ENCODE peak calls at places on chromosomes 5 and 9, in eight cellular contexts. One of them, this sample, is unnamed.

GRCh38 chr5:180618487-180618829 is 27.2 kb upstream of the SCGB3A1 start:
- DNase-seq in AG10803: no peak
- DNase-seq in AG09309: no peak
- DNase-seq in A549: no peak
- DNase-seq in lung: no peak
- DNase-seq in kidney: no peak
- DNase-seq in upper lobe of right lung: no peak
- DNase-seq in astrocyte of the cerebellum: no peak
- DNase-seq in this sample: no peak

GRCh38 chr5:55421074-55421529 is 113.3 kb downstream of the MTREX start:
- DNase-seq in AG10803: peak; percentile 31
- DNase-seq in AG09309: no peak
- DNase-seq in A549: no peak
- DNase-seq in lung: no peak
- DNase-seq in kidney: no peak
- DNase-seq in upper lobe of right lung: no peak
- DNase-seq in astrocyte of the cerebellum: no peak
- DNase-seq in this sample: no peak

GRCh38 chr5:121949885-121950284 is 11.9 kb upstream of the SRFBP1 start:
- DNase-seq in AG10803: peak; percentile 62
- DNase-seq in AG09309: peak; percentile 24
- DNase-seq in A549: peak; percentile 37
- DNase-seq in lung: no peak
- DNase-seq in kidney: no peak
- DNase-seq in upper lobe of right lung: no peak
- DNase-seq in astrocyte of the cerebellum: peak; percentile 47
- DNase-seq in this sample: no peak

GRCh38 chr5:65474129-65474711 is 7.5 kb downstream of the ADAMTS6 start:
- DNase-seq in AG10803: no peak
- DNase-seq in AG09309: no peak
- DNase-seq in A549: no peak
- DNase-seq in lung: no peak
- DNase-seq in kidney: no peak
- DNase-seq in upper lobe of right lung: no peak
- DNase-seq in astrocyte of the cerebellum: no peak
- DNase-seq in this sample: no peak

GRCh38 chr5:81633916-81634315 is 117.0 kb downstream of the SSBP2 start:
- DNase-seq in AG10803: no peak
- DNase-seq in AG09309: no peak
- DNase-seq in A549: no peak
- DNase-seq in lung: no peak
- DNase-seq in kidney: no peak
- DNase-seq in upper lobe of right lung: no peak
- DNase-seq in astrocyte of the cerebellum: no peak
- DNase-seq in this sample: no peak

GRCh38 chr5:14687023-14687665 is 22.6 kb downstream of the OTULIN start:
- DNase-seq in AG10803: peak; percentile 39
- DNase-seq in AG09309: peak; percentile 20
- DNase-seq in A549: no peak
- DNase-seq in lung: no peak
- DNase-seq in kidney: no peak
- DNase-seq in upper lobe of right lung: no peak
- DNase-seq in astrocyte of the cerebellum: no peak
- DNase-seq in this sample: no peak

GRCh38 chr5:60633336-60633735 is 66.6 kb downstream of the DEPDC1B start:
- DNase-seq in AG10803: peak; percentile 94
- DNase-seq in AG09309: peak; percentile 75
- DNase-seq in A549: no peak
- DNase-seq in lung: no peak
- DNase-seq in kidney: no peak
- DNase-seq in upper lobe of right lung: no peak
- DNase-seq in astrocyte of the cerebellum: peak; percentile 93
- DNase-seq in this sample: no peak

GRCh38 chr5:2732004-2732403 is 19.5 kb downstream of the IRX2 start:
- DNase-seq in AG10803: no peak
- DNase-seq in AG09309: no peak
- DNase-seq in A549: no peak
- DNase-seq in lung: no peak
- DNase-seq in kidney: no peak
- DNase-seq in upper lobe of right lung: no peak
- DNase-seq in astrocyte of the cerebellum: no peak
- DNase-seq in this sample: no peak

GRCh38 chr9:121822093-121823085 is 171.0 kb downstream of the DAB2IP start:
- DNase-seq in AG10803: no peak
- DNase-seq in AG09309: no peak
- DNase-seq in A549: no peak
- DNase-seq in lung: no peak
- DNase-seq in kidney: no peak
- DNase-seq in upper lobe of right lung: peak; percentile 47
- DNase-seq in astrocyte of the cerebellum: no peak
- DNase-seq in this sample: no peak

GRCh38 chr5:180093651-180094382 is 22.3 kb upstream of the RNF130 start:
- DNase-seq in AG10803: no peak
- DNase-seq in AG09309: no peak
- DNase-seq in A549: no peak
- DNase-seq in lung: no peak
- DNase-seq in kidney: no peak
- DNase-seq in upper lobe of right lung: no peak
- DNase-seq in astrocyte of the cerebellum: no peak
- DNase-seq in this sample: peak; percentile 58

GRCh38 chr9:70902171-70902570 is 219.2 kb downstream of the TRPM3 start:
- DNase-seq in AG10803: no peak
- DNase-seq in AG09309: no peak
- DNase-seq in A549: no peak
- DNase-seq in lung: no peak
- DNase-seq in kidney: no peak
- DNase-seq in upper lobe of right lung: no peak
- DNase-seq in astrocyte of the cerebellum: no peak
- DNase-seq in this sample: no peak

GRCh38 chr9:137487454-137488329 is 28.6 kb upstream of the NSMF start:
- DNase-seq in AG10803: no peak
- DNase-seq in AG09309: no peak
- DNase-seq in A549: no peak
- DNase-seq in lung: no peak
- DNase-seq in kidney: peak; percentile 66
- DNase-seq in upper lobe of right lung: peak; percentile 57
- DNase-seq in astrocyte of the cerebellum: no peak
- DNase-seq in this sample: no peak

GRCh38 chr9:128394404-128395168 is 23.4 kb downstream of the URM1 start:
- DNase-seq in AG10803: no peak
- DNase-seq in AG09309: no peak
- DNase-seq in A549: no peak
- DNase-seq in lung: no peak
- DNase-seq in kidney: no peak
- DNase-seq in upper lobe of right lung: no peak
- DNase-seq in astrocyte of the cerebellum: no peak
- DNase-seq in this sample: no peak

GRCh38 chr9:130118841-130119520 is 53.2 kb upstream of the NCS1 start:
- DNase-seq in AG10803: peak; percentile 39
- DNase-seq in AG09309: no peak
- DNase-seq in A549: no peak
- DNase-seq in lung: no peak
- DNase-seq in kidney: peak; percentile 91
- DNase-seq in upper lobe of right lung: no peak
- DNase-seq in astrocyte of the cerebellum: no peak
- DNase-seq in this sample: no peak

DNA sequence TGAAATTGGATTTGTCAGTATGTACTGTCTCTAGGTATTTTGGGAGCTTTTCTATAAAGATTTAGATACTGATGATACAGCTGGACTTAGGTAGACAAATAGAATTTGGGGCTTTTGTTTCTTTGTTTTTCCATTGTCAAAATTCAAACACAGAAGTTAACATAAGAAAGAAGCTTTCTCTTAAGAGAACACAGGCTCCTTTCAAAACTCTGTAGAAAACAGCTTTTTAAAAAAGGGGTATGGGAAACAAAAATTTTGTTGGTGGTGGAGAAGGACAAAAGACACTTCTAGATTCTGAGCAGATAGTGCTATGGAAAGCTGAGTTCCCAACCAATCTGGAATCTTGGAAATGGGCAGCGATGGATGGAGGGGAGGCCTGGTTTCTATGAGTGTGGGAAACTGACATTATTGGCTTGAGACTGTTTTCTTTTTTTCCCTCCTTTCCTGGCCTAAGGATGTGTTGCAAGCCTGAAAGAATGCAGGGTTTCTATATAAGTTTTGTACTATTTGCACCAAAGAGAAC is 239.9 kb downstream of the PRR16 start:
- DNase-seq in AG10803: no peak
- DNase-seq in AG09309: no peak
- DNase-seq in A549: no peak
- DNase-seq in lung: no peak
- DNase-seq in kidney: no peak
- DNase-seq in upper lobe of right lung: no peak
- DNase-seq in astrocyte of the cerebellum: no peak
- DNase-seq in this sample: no peak
- H3K4me3 ChIP-seq in AG10803: no peak overlapping the region
- H3K4me3 ChIP-seq in AG09309: no peak overlapping the region
- H3K4me3 ChIP-seq in A549: no peak overlapping the region
- H3K4me3 ChIP-seq in lung: no peak overlapping the region
- H3K4me3 ChIP-seq in kidney: no peak overlapping the region
- H3K4me3 ChIP-seq in upper lobe of right lung: no peak overlapping the region
- H3K4me3 ChIP-seq in astrocyte of the cerebellum: no peak overlapping the region
- H3K4me3 ChIP-seq in this sample: no peak overlapping the region

GRCh38 chr9:89806371-89807100 is 201.7 kb downstream of the GADD45G start:
- DNase-seq in AG10803: peak; percentile 8
- DNase-seq in AG09309: no peak
- DNase-seq in A549: no peak
- DNase-seq in lung: no peak
- DNase-seq in kidney: no peak
- DNase-seq in upper lobe of right lung: no peak
- DNase-seq in astrocyte of the cerebellum: no peak
- DNase-seq in this sample: no peak

GRCh38 chr9:89807682-89808075 is 202.9 kb downstream of the GADD45G start:
- DNase-seq in AG10803: no peak
- DNase-seq in AG09309: no peak
- DNase-seq in A549: no peak
- DNase-seq in lung: no peak
- DNase-seq in kidney: no peak
- DNase-seq in upper lobe of right lung: no peak
- DNase-seq in astrocyte of the cerebellum: no peak
- DNase-seq in this sample: no peak

GRCh38 chr9:89808801-89809200 is 204.0 kb downstream of the GADD45G start:
- DNase-seq in AG10803: no peak
- DNase-seq in AG09309: no peak
- DNase-seq in A549: no peak
- DNase-seq in lung: no peak
- DNase-seq in kidney: no peak
- DNase-seq in upper lobe of right lung: no peak
- DNase-seq in astrocyte of the cerebellum: no peak
- DNase-seq in this sample: peak; percentile 72

GRCh38 chr9:89807101-89807395 is 202.2 kb downstream of the GADD45G start:
- DNase-seq in AG10803: no peak
- DNase-seq in AG09309: no peak
- DNase-seq in A549: no peak
- DNase-seq in lung: no peak
- DNase-seq in kidney: no peak
- DNase-seq in upper lobe of right lung: no peak
- DNase-seq in astrocyte of the cerebellum: no peak
- DNase-seq in this sample: no peak

GRCh38 chr9:89808076-89808701 is 203.4 kb downstream of the GADD45G start:
- DNase-seq in AG10803: no peak
- DNase-seq in AG09309: no peak
- DNase-seq in A549: no peak
- DNase-seq in lung: no peak
- DNase-seq in kidney: no peak
- DNase-seq in upper lobe of right lung: no peak
- DNase-seq in astrocyte of the cerebellum: no peak
- DNase-seq in this sample: no peak
- TF ChIP-seq CTCF in AG10803: no peak
- TF ChIP-seq CTCF in AG09309: no peak
- TF ChIP-seq CTCF in A549: no peak
- TF ChIP-seq CTCF in lung: no peak
- TF ChIP-seq CTCF in kidney: no peak
- TF ChIP-seq CTCF in upper lobe of right lung: peak; percentile 17
- TF ChIP-seq CTCF in astrocyte of the cerebellum: peak; percentile 41
- TF ChIP-seq CTCF in this sample: no peak

DNA sequence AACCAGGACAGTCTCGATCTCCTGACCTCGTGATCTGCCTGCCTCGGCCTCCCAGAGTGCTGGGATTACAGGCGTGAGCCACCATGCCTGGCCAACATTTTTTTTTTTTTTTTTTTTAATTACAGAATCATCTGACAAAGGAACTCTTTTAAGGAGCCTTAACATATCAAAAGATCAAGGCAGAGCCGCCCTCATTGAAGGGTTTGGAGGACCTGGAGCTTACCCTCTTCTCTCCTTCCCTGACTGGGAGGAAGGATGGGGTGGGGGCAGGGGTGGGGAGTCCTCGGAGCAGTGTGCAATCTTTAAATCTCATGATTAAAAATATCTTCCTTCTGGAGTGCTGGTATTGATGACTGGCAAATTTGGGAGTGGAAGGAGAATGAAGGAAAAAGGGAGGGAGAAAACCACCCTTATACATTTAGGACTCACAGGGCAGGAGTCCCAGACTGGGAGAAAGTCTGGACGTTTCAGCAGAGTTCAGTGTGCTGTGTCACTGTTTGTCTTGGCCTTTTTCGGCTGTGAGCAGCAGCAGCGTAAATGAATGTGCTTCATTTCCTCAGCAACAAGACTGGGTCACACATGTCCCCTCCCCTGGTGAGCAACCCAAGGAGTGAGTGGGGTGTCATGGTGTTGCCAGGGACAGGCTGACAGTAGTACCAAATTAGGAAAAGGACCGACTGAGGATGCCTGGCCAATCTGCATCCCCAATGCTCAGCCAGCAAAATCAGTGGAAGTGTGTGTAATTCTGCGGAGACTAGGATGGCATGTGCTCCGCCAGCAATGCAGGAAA is 115.3 kb upstream of the BNC2 start:
- DNase-seq in AG10803: peak; percentile 76
- DNase-seq in AG09309: peak; percentile 62
- DNase-seq in A549: no peak
- DNase-seq in lung: no peak
- DNase-seq in kidney: no peak
- DNase-seq in upper lobe of right lung: no peak
- DNase-seq in astrocyte of the cerebellum: no peak
- DNase-seq in this sample: no peak
- H3K4me3 ChIP-seq in AG10803: no peak overlapping the region
- H3K4me3 ChIP-seq in AG09309: no peak overlapping the region
- H3K4me3 ChIP-seq in A549: no peak overlapping the region
- H3K4me3 ChIP-seq in lung: no peak overlapping the region
- H3K4me3 ChIP-seq in kidney: no peak overlapping the region
- H3K4me3 ChIP-seq in upper lobe of right lung: no peak overlapping the region
- H3K4me3 ChIP-seq in astrocyte of the cerebellum: no peak overlapping the region
- H3K4me3 ChIP-seq in this sample: no peak overlapping the region

DNA sequence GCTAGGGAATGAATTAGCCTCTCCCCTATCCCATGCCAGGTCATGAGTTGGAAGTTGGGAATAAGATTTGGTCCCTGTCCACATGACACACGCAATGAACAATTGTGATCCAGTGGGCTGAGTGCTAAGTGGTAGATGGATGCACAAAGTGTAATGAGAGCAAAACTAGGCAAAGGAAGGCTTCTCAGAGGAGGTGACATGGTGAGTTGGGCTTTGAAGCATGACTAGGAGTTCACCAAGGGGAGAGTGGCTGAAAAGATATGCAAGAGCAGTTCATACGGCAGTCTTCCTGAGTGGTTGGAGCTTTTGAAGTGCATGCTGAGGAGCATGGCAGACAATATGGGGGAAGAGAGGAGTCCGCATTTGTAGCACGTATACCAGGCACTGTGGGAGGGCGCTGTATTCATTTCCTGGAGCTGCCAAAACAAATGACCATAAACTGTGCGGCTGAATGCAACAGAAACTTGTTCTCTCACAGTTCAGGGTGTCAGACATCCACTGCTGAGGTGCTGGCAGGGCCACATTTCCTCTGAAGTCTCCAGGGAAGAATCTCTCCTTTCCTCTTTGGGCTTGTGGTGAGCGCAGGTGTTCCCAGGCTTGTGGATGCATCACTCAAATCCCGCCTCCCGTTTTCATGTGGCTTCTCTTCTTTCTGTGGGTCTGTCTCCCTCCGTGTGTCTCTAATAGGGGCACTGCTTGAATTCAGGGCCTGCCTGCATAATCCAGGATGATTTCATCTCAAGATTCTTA is 49.5 kb downstream of the NSG2 start:
- DNase-seq in AG10803: no peak
- DNase-seq in AG09309: no peak
- DNase-seq in A549: no peak
- DNase-seq in lung: no peak
- DNase-seq in kidney: no peak
- DNase-seq in upper lobe of right lung: no peak
- DNase-seq in astrocyte of the cerebellum: no peak
- DNase-seq in this sample: no peak
- TF ChIP-seq CTCF in AG10803: no peak
- TF ChIP-seq CTCF in AG09309: no peak
- TF ChIP-seq CTCF in A549: no peak
- TF ChIP-seq CTCF in lung: no peak
- TF ChIP-seq CTCF in kidney: no peak
- TF ChIP-seq CTCF in upper lobe of right lung: no peak
- TF ChIP-seq CTCF in astrocyte of the cerebellum: no peak
- TF ChIP-seq CTCF in this sample: no peak

This sample was measured in lower leg skin.